ENCODE peak calls at places on chromosomes 11 and 22, in ten cellular contexts. Y is M059J; R is T-helper 2 cell; B is heart left ventricle; C is effector CD4-positive, alpha-beta T cell; L is hepatic stellate cell; K is NCI-H1417; F is iPS-NIHi11; D is cardiac septum; N is PC-3. W is an unnamed sample.

GRCh38 chr22:37303821-37304274 is 21.5 kb downstream of the CYTH4 start:
- DNase-seq in Y (peak), R (peak), B (no peak), C (no peak), L (peak), K (no peak), F (no peak), D (no peak), N (peak), W (no peak)

GRCh38 chr11:112617089-112617407 is 344.2 kb upstream of the NCAM1 start:
- DNase-seq in Y (no peak), R (no peak), B (no peak), C (no peak), L (no peak), K (no peak), F (no peak), D (no peak), N (no peak), W (no peak)

GRCh38 chr11:57599381-57599780 is 1.9 kb downstream of the SERPING1 start:
- DNase-seq in Y (no peak), R (no peak), B (no peak), C (no peak), L (no peak), K (no peak), F (no peak), D (no peak), N (no peak), W (no peak)

GRCh38 chr11:117859713-117860112 is 16.7 kb downstream of the FXYD6 start:
- DNase-seq in Y (no peak), R (no peak), B (no peak), C (no peak), L (no peak), K (no peak), F (no peak), D (no peak), N (no peak), W (no peak)

GRCh38 chr22:35477911-35478582 is 62.6 kb upstream of the RASD2 start:
- DNase-seq in Y (peak), R (no peak), B (peak), C (no peak), L (peak), K (peak), F (peak), D (no peak), N (peak), W (peak)

GRCh38 chr11:111426615-111427014 is 47.5 kb upstream of the POU2AF1 start:
- DNase-seq in Y (no peak), R (no peak), B (no peak), C (no peak), L (no peak), K (peak), F (no peak), D (peak), N (no peak), W (peak)

GRCh38 chr22:50303848-50304527 is 3.5 kb downstream of the PLXNB2 start:
- DNase-seq in Y (no peak), R (no peak), B (peak), C (no peak), L (peak), K (no peak), F (peak), D (no peak), N (peak), W (peak)

GRCh38 chr11:30876656-30877371 is 290.7 kb upstream of the MPPED2 start:
- DNase-seq in Y (no peak), R (no peak), B (no peak), C (no peak), L (no peak), K (no peak), F (no peak), D (no peak), N (no peak), W (no peak)

GRCh38 chr22:38518620-38519019 is 12.5 kb upstream of the DDX17 start:
- DNase-seq in Y (no peak), R (no peak), B (no peak), C (no peak), L (no peak), K (no peak), F (no peak), D (no peak), N (no peak), W (peak)

GRCh38 chr11:64619811-64620285 is 28.8 kb downstream of the SLC22A12 start:
- DNase-seq in Y (peak), R (no peak), B (peak), C (no peak), L (peak), K (no peak), F (peak), D (no peak), N (peak), W (no peak)

GRCh38 chr11:7527029-7527428 is 13.2 kb downstream of the PPFIBP2 start:
- DNase-seq in Y (no peak), R (peak), B (no peak), C (no peak), L (no peak), K (no peak), F (no peak), D (no peak), N (no peak), W (no peak)

GRCh38 chr11:46119352-46120216 is 1.7 kb downstream of the PHF21A start:
- DNase-seq in Y (peak), R (peak), B (peak), C (peak), L (peak), K (peak), F (peak), D (peak), N (peak), W (no peak)

GRCh38 chr11:58921778-58922390 is 17.4 kb upstream of the GLYATL1 start:
- DNase-seq in Y (no peak), R (no peak), B (no peak), C (no peak), L (no peak), K (no peak), F (no peak), D (no peak), N (no peak), W (no peak)

GRCh38 chr11:10114593-10115404 is 179.2 kb downstream of the SBF2 start:
- DNase-seq in Y (peak), R (no peak), B (no peak), C (no peak), L (no peak), K (no peak), F (no peak), D (no peak), N (no peak), W (no peak)

GRCh38 chr22:30575011-30575671 is 676 bp upstream of the GAL3ST1 start:
- DNase-seq in Y (peak), R (no peak), B (peak), C (no peak), L (peak), K (no peak), F (peak), D (no peak), N (no peak), W (no peak)

GRCh38 chr22:45329536-45329936 is 19.8 kb downstream of the FAM118A start:
- DNase-seq in Y (no peak), R (no peak), B (peak), C (no peak), L (no peak), K (no peak), F (no peak), D (peak), N (no peak), W (no peak)

GRCh38 chr11:70883973-70884688 is 368.2 kb downstream of the SHANK2 start:
- DNase-seq in Y (no peak), R (no peak), B (peak), C (no peak), L (no peak), K (no peak), F (no peak), D (no peak), N (no peak), W (no peak)

GRCh38 chr11:61011950-61012830 is 40.7 kb downstream of the CD6 start:
- DNase-seq in Y (peak), R (no peak), B (peak), C (no peak), L (no peak), K (no peak), F (no peak), D (no peak), N (no peak), W (no peak)

GRCh38 chr11:101390539-101390938 is 193.3 kb downstream of the TRPC6 start:
- DNase-seq in Y (peak), R (no peak), B (no peak), C (no peak), L (no peak), K (no peak), F (no peak), D (no peak), N (peak), W (no peak)

GRCh38 chr22:34429314-34429713 is 509.0 kb upstream of the LARGE1 start:
- DNase-seq in Y (peak), R (peak), B (no peak), C (no peak), L (no peak), K (no peak), F (no peak), D (no peak), N (peak), W (no peak)

GRCh38 chr11:36356201-36356600 is 60.1 kb downstream of the PRR5L start:
- DNase-seq in Y (peak), R (no peak), B (peak), C (no peak), L (no peak), K (no peak), F (no peak), D (no peak), N (no peak), W (no peak)

GRCh38 chr22:46068176-46068907 is 82.0 kb upstream of the PPARA start:
- DNase-seq in Y (no peak), R (no peak), B (no peak), C (no peak), L (no peak), K (no peak), F (no peak), D (no peak), N (peak), W (no peak)

GRCh38 chr11:18878211-18878610 is 61.0 kb downstream of the MRGPRX1 start:
- DNase-seq in Y (no peak), R (no peak), B (no peak), C (no peak), L (no peak), K (no peak), F (no peak), D (no peak), N (no peak), W (no peak)

GRCh38 chr11:83809274-83809673 is 523.1 kb upstream of the CCDC90B start:
- DNase-seq in Y (no peak), R (no peak), B (no peak), C (no peak), L (no peak), K (no peak), F (no peak), D (no peak), N (no peak), W (no peak)

GRCh38 chr11:19367051-19367709 is 126.4 kb upstream of the E2F8 start:
- DNase-seq in Y (peak), R (no peak), B (no peak), C (no peak), L (no peak), K (no peak), F (no peak), D (no peak), N (peak), W (no peak)

GRCh38 chr11:96246718-96247540 is 96.1 kb downstream of the MAML2 start:
- DNase-seq in Y (peak), R (peak), B (no peak), C (no peak), L (no peak), K (peak), F (no peak), D (no peak), N (peak), W (no peak)

W was measured in LoVo.